ENCODE peak calls at places on chromosomes 13 and 19, in six cellular contexts. C is lower leg skin, B is RWPE2, U is keratinocyte, W is NCI-H1092, P is D721Med. J is an unnamed sample.

GRCh38 chr13:110106726-110107125 is 200.2 kb downstream of the COL4A1 start:
- DNase-seq in C (no peak), B (no peak), U (no peak), W (no peak), P (no peak), J (no peak)

GRCh38 chr13:99465454-99465853 is 35.8 kb upstream of the TM9SF2 start:
- DNase-seq in C (no peak), B (no peak), U (no peak), W (peak; percentile 65), P (no peak), J (no peak)

GRCh38 chr13:27005556-27005955 is 166.1 kb downstream of the USP12 start:
- DNase-seq in C (peak; percentile 78), B (no peak), U (no peak), W (peak; percentile 68), P (no peak), J (no peak)

GRCh38 chr19:47848871-47849473 is 10.1 kb upstream of the TPRX2 start:
- DNase-seq in C (no peak), B (no peak), U (no peak), W (no peak), P (no peak), J (peak; percentile 64)

GRCh38 chr13:79307866-79308298 is 98.2 kb downstream of the RBM26 start:
- DNase-seq in C (no peak), B (no peak), U (no peak), W (no peak), P (no peak), J (no peak)

GRCh38 chr13:50690020-50690419 is 153.5 kb downstream of the DLEU7 start:
- DNase-seq in C (no peak), B (no peak), U (no peak), W (no peak), P (no peak), J (no peak)

GRCh38 chr19:56637976-56638555 is 4.9 kb upstream of the SMIM17 start:
- DNase-seq in C (peak; percentile 81), B (no peak), U (peak; percentile 19), W (no peak), P (no peak), J (no peak)

GRCh38 chr19:39265321-39265916 is 2.8 kb upstream of the IFNL2 start:
- DNase-seq in C (peak; percentile 79), B (peak; percentile 63), U (no peak), W (no peak), P (no peak), J (no peak)

GRCh38 chr19:42108527-42109389 is 23.5 kb downstream of the POU2F2 start:
- DNase-seq in C (peak; percentile 95), B (no peak), U (no peak), W (peak; percentile 68), P (peak; percentile 64), J (peak; percentile 93)

GRCh38 chr13:98050041-98050466 is 92.8 kb upstream of the FARP1 start:
- DNase-seq in C (no peak), B (no peak), U (no peak), W (no peak), P (no peak), J (peak; percentile 24)

GRCh38 chr13:30972888-30973377 is 40.5 kb downstream of the TEX26 start:
- DNase-seq in C (no peak), B (no peak), U (no peak), W (no peak), P (no peak), J (peak; percentile 24)

GRCh38 chr19:54451331-54451871 is 2.4 kb downstream of the LENG8 start:
- DNase-seq in C (peak; percentile 79), B (no peak), U (no peak), W (no peak), P (no peak), J (no peak)

J was measured in Calu3.